ENCODE peak calls at places on chromosomes 7 and 10, in seven cellular contexts. One of them, this sample, is unnamed.

GRCh38 chr7:85068796-85069195 is 118.1 kb downstream of the SEMA3D start:
- DNase-seq in fibroblast of lung: peak; percentile 93
- DNase-seq in GM23338: no peak
- DNase-seq in cardiac fibroblast: peak; percentile 68
- DNase-seq in psoas muscle: no peak
- DNase-seq in AG04450: no peak
- DNase-seq in transverse colon: no peak
- DNase-seq in this sample: peak; percentile 88

GRCh38 chr7:50156163-50156562 is 63.1 kb upstream of the ZPBP start:
- DNase-seq in psoas muscle: no peak
- DNase-seq in AG04450: no peak
- DNase-seq in transverse colon: no peak
- DNase-seq in fibroblast of lung: no peak
- DNase-seq in GM23338: no peak
- DNase-seq in cardiac fibroblast: no peak
- DNase-seq in this sample: no peak

GRCh38 chr7:64878684-64879083 is 24.4 kb upstream of the ZNF273 start:
- DNase-seq in GM23338: no peak
- DNase-seq in psoas muscle: no peak
- DNase-seq in AG04450: no peak
- DNase-seq in cardiac fibroblast: no peak
- DNase-seq in fibroblast of lung: no peak
- DNase-seq in transverse colon: no peak
- DNase-seq in this sample: no peak

GRCh38 chr10:97590748-97591139 is 1.2 kb downstream of the C10orf62 start:
- DNase-seq in cardiac fibroblast: no peak
- DNase-seq in GM23338: no peak
- DNase-seq in transverse colon: no peak
- DNase-seq in psoas muscle: peak; percentile 52
- DNase-seq in AG04450: no peak
- DNase-seq in fibroblast of lung: no peak
- DNase-seq in this sample: no peak

GRCh38 chr7:99997545-99998137 is 17.8 kb upstream of the ZKSCAN1 start:
- DNase-seq in GM23338: peak; percentile 76
- DNase-seq in psoas muscle: peak; percentile 69
- DNase-seq in AG04450: no peak
- DNase-seq in fibroblast of lung: peak; percentile 46
- DNase-seq in transverse colon: peak; percentile 77
- DNase-seq in cardiac fibroblast: peak; percentile 38
- DNase-seq in this sample: no peak

GRCh38 chr10:125159486-125159931 is 854 bp downstream of the CTBP2 start:
- DNase-seq in GM23338: no peak
- DNase-seq in fibroblast of lung: no peak
- DNase-seq in transverse colon: no peak
- DNase-seq in AG04450: no peak
- DNase-seq in psoas muscle: peak; percentile 67
- DNase-seq in cardiac fibroblast: peak; percentile 21
- DNase-seq in this sample: no peak

GRCh38 chr7:138919256-138919655 is 61.9 kb downstream of the KIAA1549 start:
- DNase-seq in GM23338: no peak
- DNase-seq in cardiac fibroblast: no peak
- DNase-seq in fibroblast of lung: no peak
- DNase-seq in psoas muscle: no peak
- DNase-seq in transverse colon: no peak
- DNase-seq in AG04450: no peak
- DNase-seq in this sample: no peak

GRCh38 chr7:157484411-157485081 is 147.7 kb downstream of the DNAJB6 start:
- DNase-seq in cardiac fibroblast: no peak
- DNase-seq in GM23338: no peak
- DNase-seq in AG04450: no peak
- DNase-seq in psoas muscle: no peak
- DNase-seq in transverse colon: no peak
- DNase-seq in fibroblast of lung: no peak
- DNase-seq in this sample: no peak

GRCh38 chr10:95569368-95569767 is 8.2 kb upstream of the SORBS1 start:
- DNase-seq in transverse colon: no peak
- DNase-seq in cardiac fibroblast: peak; percentile 13
- DNase-seq in fibroblast of lung: peak; percentile 8
- DNase-seq in AG04450: no peak
- DNase-seq in psoas muscle: no peak
- DNase-seq in GM23338: no peak
- DNase-seq in this sample: no peak

GRCh38 chr7:130823060-130823459 is 89.1 kb upstream of the KLF14 start:
- DNase-seq in cardiac fibroblast: no peak
- DNase-seq in fibroblast of lung: no peak
- DNase-seq in transverse colon: no peak
- DNase-seq in AG04450: no peak
- DNase-seq in psoas muscle: no peak
- DNase-seq in GM23338: no peak
- DNase-seq in this sample: no peak

GRCh38 chr7:23357190-23358093 is 58.3 kb downstream of the MALSU1 start:
- DNase-seq in psoas muscle: no peak
- DNase-seq in cardiac fibroblast: peak; percentile 70
- DNase-seq in transverse colon: no peak
- DNase-seq in AG04450: no peak
- DNase-seq in GM23338: peak; percentile 39
- DNase-seq in fibroblast of lung: peak; percentile 72
- DNase-seq in this sample: no peak

GRCh38 chr10:5500910-5501309 is 1.5 kb upstream of the CALML5 start:
- DNase-seq in GM23338: no peak
- DNase-seq in fibroblast of lung: no peak
- DNase-seq in psoas muscle: peak; percentile 15
- DNase-seq in transverse colon: no peak
- DNase-seq in AG04450: no peak
- DNase-seq in cardiac fibroblast: no peak
- DNase-seq in this sample: no peak

GRCh38 chr10:58322072-58322834 is 12.6 kb upstream of the UBE2D1 start:
- DNase-seq in GM23338: no peak
- DNase-seq in transverse colon: peak; percentile 42
- DNase-seq in psoas muscle: no peak
- DNase-seq in AG04450: no peak
- DNase-seq in fibroblast of lung: peak; percentile 59
- DNase-seq in cardiac fibroblast: peak; percentile 23
- DNase-seq in this sample: no peak

GRCh38 chr7:137923380-137923779 is 76.6 kb upstream of the DGKI start:
- DNase-seq in GM23338: no peak
- DNase-seq in transverse colon: no peak
- DNase-seq in psoas muscle: no peak
- DNase-seq in cardiac fibroblast: no peak
- DNase-seq in fibroblast of lung: peak; percentile 38
- DNase-seq in AG04450: no peak
- DNase-seq in this sample: peak; percentile 80

GRCh38 chr7:131560061-131560460 is 3.6 kb upstream of the PODXL start:
- DNase-seq in GM23338: no peak
- DNase-seq in transverse colon: no peak
- DNase-seq in AG04450: no peak
- DNase-seq in psoas muscle: no peak
- DNase-seq in fibroblast of lung: no peak
- DNase-seq in cardiac fibroblast: no peak
- DNase-seq in this sample: no peak

GRCh38 chr10:44278669-44279337 is 106.1 kb downstream of the CXCL12 start:
- DNase-seq in GM23338: no peak
- DNase-seq in fibroblast of lung: no peak
- DNase-seq in AG04450: no peak
- DNase-seq in psoas muscle: peak; percentile 45
- DNase-seq in cardiac fibroblast: no peak
- DNase-seq in transverse colon: no peak
- DNase-seq in this sample: no peak

GRCh38 chr10:83166344-83166743 is 973.0 kb upstream of the GHITM start:
- DNase-seq in psoas muscle: no peak
- DNase-seq in GM23338: peak; percentile 75
- DNase-seq in cardiac fibroblast: no peak
- DNase-seq in transverse colon: no peak
- DNase-seq in fibroblast of lung: no peak
- DNase-seq in AG04450: no peak
- DNase-seq in this sample: no peak

GRCh38 chr7:40604601-40605438 is 470.0 kb downstream of the SUGCT start:
- DNase-seq in cardiac fibroblast: peak; percentile 77
- DNase-seq in GM23338: peak; percentile 85
- DNase-seq in AG04450: peak; percentile 21
- DNase-seq in fibroblast of lung: peak; percentile 64
- DNase-seq in transverse colon: peak; percentile 22
- DNase-seq in psoas muscle: peak; percentile 59
- DNase-seq in this sample: peak; percentile 7

GRCh38 chr7:149886018-149886416 is 12.2 kb downstream of the ATP6V0E2 start:
- DNase-seq in transverse colon: no peak
- DNase-seq in GM23338: no peak
- DNase-seq in cardiac fibroblast: no peak
- DNase-seq in AG04450: no peak
- DNase-seq in fibroblast of lung: no peak
- DNase-seq in psoas muscle: no peak
- DNase-seq in this sample: no peak

DNA sequence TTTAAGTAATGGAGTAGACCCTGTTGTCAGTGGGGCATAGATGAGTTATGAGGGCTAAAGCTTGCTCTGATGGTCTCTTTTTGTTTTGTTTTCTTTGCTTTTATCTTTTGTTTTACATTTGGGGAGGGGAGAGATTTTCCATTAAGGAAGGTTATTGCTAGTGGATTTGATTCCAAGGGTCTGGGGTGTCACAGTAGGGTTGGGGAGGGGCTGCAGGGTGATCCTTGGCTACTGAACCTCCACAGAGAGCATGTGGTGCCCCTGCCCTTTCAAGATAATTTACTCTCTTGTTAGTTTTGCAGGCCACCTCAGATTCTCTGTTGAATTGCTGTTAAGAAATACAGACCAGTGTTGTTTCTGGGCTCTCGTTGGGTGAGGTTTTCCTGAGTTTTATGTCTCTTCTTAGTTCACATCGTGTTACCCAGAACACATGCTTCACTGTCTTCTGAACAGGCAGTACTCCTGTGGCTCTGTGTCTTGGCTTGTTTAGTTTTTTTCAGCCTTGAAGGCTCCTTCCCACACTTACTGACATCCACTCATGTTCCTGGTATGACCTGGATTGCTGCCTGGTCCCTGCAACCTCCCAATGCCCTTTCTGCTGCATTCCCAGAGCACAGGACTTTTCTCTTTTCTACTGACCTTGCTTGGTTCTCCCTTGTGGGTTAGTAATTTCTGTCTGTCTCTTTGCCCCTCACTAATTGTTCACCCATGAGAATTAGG is 4.3 kb downstream of the KIFBP start:
- DNase-seq in fibroblast of lung: peak; percentile 97
- DNase-seq in transverse colon: peak; percentile 17
- DNase-seq in AG04450: peak; percentile 84
- DNase-seq in psoas muscle: peak; percentile 68
- DNase-seq in cardiac fibroblast: peak; percentile 93
- DNase-seq in GM23338: no peak
- DNase-seq in this sample: peak; percentile 94
- H3K4me3 ChIP-seq in fibroblast of lung: no peak overlapping the region
- H3K4me3 ChIP-seq in transverse colon: no peak overlapping the region
- H3K4me3 ChIP-seq in AG04450: peak overlapping the region; percentile 30
- H3K4me3 ChIP-seq in psoas muscle: peak overlapping the region; percentile 19
- H3K4me3 ChIP-seq in cardiac fibroblast: no peak overlapping the region
- H3K4me3 ChIP-seq in GM23338: no peak overlapping the region
- H3K4me3 ChIP-seq in this sample: peak overlapping the region; percentile 17

DNA sequence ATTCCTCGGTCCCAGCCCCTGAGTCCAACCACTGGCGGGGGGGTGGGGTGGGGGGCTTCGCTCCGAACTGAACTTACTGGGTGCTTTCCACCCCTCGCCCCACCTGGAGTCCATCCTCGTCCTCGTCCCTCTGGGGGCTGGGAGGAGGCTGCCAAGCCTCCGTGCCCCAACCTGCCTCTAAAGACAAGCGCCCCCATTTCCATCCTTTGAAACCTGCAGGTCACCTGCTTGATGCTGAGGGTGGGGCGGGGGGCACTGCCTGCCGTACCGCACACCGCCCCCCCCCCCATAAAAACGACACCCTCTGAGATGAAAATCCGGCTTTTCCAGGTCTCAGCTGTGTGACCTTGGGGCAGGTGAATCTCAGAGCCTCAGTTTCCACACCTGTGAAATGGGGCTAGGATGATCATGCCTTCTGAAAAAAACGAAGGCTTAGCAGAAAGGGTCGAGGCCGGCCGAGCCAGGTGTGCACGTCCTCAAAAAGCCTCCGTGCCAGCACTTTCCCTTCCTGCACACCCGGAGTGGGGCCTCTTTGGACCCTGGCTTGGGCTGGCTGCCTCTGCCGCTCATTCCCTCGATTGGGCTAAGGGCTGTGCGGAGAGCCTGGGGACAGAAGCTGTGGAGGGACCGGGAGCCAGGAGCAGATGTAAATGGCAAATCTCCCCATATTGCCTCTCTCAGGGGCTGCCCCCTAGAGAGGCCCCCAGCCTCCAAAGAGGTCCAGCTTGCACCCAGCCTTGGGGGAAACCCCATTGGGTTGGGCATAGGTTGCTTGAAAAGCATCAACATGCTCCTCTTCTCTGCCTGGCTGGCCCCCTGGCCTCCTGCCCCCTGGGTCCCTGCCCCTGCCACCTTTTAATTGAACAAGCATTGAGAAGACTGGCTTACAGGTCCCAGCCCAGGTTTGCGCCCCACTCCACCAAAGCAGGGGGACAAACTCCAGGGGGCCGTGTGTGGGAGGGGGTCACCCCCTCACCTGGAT is 1.1 kb downstream of the ELFN1 start:
- DNase-seq in psoas muscle: peak; percentile 41
- DNase-seq in fibroblast of lung: no peak
- DNase-seq in cardiac fibroblast: no peak
- DNase-seq in transverse colon: no peak
- DNase-seq in GM23338: no peak
- DNase-seq in AG04450: no peak
- DNase-seq in this sample: no peak
- H3K4me3 ChIP-seq in psoas muscle: no peak overlapping the region
- H3K4me3 ChIP-seq in fibroblast of lung: no peak overlapping the region
- H3K4me3 ChIP-seq in cardiac fibroblast: no peak overlapping the region
- H3K4me3 ChIP-seq in transverse colon: no peak overlapping the region
- H3K4me3 ChIP-seq in GM23338: peak overlapping the region; percentile 65
- H3K4me3 ChIP-seq in AG04450: no peak overlapping the region
- H3K4me3 ChIP-seq in this sample: peak overlapping the region; percentile 43

GRCh38 chr10:9244880-9245279 is 1190.4 kb downstream of the GATA3 start:
- DNase-seq in psoas muscle: no peak
- DNase-seq in transverse colon: no peak
- DNase-seq in GM23338: no peak
- DNase-seq in fibroblast of lung: no peak
- DNase-seq in AG04450: no peak
- DNase-seq in cardiac fibroblast: no peak
- DNase-seq in this sample: no peak

GRCh38 chr10:9238041-9238440 is 1183.6 kb downstream of the GATA3 start:
- DNase-seq in GM23338: no peak
- DNase-seq in psoas muscle: no peak
- DNase-seq in fibroblast of lung: no peak
- DNase-seq in cardiac fibroblast: no peak
- DNase-seq in transverse colon: no peak
- DNase-seq in AG04450: no peak
- DNase-seq in this sample: no peak

GRCh38 chr10:9239298-9239697 is 1184.8 kb downstream of the GATA3 start:
- DNase-seq in cardiac fibroblast: no peak
- DNase-seq in AG04450: no peak
- DNase-seq in fibroblast of lung: no peak
- DNase-seq in psoas muscle: no peak
- DNase-seq in GM23338: no peak
- DNase-seq in transverse colon: no peak
- DNase-seq in this sample: no peak

GRCh38 chr10:9243861-9244515 is 1189.5 kb downstream of the GATA3 start:
- DNase-seq in AG04450: no peak
- DNase-seq in cardiac fibroblast: no peak
- DNase-seq in fibroblast of lung: no peak
- DNase-seq in psoas muscle: no peak
- DNase-seq in transverse colon: no peak
- DNase-seq in GM23338: no peak
- DNase-seq in this sample: no peak
- H3K4me3 ChIP-seq in AG04450: no peak overlapping the region
- H3K4me3 ChIP-seq in cardiac fibroblast: no peak overlapping the region
- H3K4me3 ChIP-seq in fibroblast of lung: no peak overlapping the region
- H3K4me3 ChIP-seq in psoas muscle: no peak overlapping the region
- H3K4me3 ChIP-seq in transverse colon: no peak overlapping the region
- H3K4me3 ChIP-seq in GM23338: no peak overlapping the region
- H3K4me3 ChIP-seq in this sample: no peak overlapping the region

GRCh38 chr7:74030861-74031260 is 2.9 kb downstream of the ELN start:
- DNase-seq in fibroblast of lung: no peak
- DNase-seq in cardiac fibroblast: no peak
- DNase-seq in AG04450: no peak
- DNase-seq in GM23338: no peak
- DNase-seq in transverse colon: no peak
- DNase-seq in psoas muscle: no peak
- DNase-seq in this sample: no peak
- H3K4me3 ChIP-seq in fibroblast of lung: no peak overlapping the region
- H3K4me3 ChIP-seq in cardiac fibroblast: no peak overlapping the region
- H3K4me3 ChIP-seq in AG04450: no peak overlapping the region
- H3K4me3 ChIP-seq in GM23338: no peak overlapping the region
- H3K4me3 ChIP-seq in transverse colon: no peak overlapping the region
- H3K4me3 ChIP-seq in psoas muscle: peak overlapping the region; percentile 58
- H3K4me3 ChIP-seq in this sample: no peak overlapping the region

This sample was measured in skeletal muscle cell.